ENCODE peak calls at places on chromosomes 2 and 18, in four cellular contexts. P, F, U and T are unnamed samples.

GRCh38 chr2:223528036-223528435 is 74.1 kb downstream of the SCG2 start:
- DNase-seq in P (no peak), F (no peak), U (peak; percentile 78), T (no peak)

GRCh38 chr2:128318776-128319456 is at the start of gene HS6ST1:
- DNase-seq in U (peak; percentile 76), F (peak; percentile 91), P (peak; percentile 85), T (peak; percentile 82)

GRCh38 chr2:9815076-9815475 is 28.2 kb upstream of the TAF1B start:
- DNase-seq in U (no peak), F (no peak), P (no peak), T (no peak)

GRCh38 chr2:232843860-232844259 is 26.2 kb upstream of the SNORC start:
- DNase-seq in P (no peak), U (no peak), F (peak; percentile 31), T (no peak)

GRCh38 chr18:36758001-36758400 is 70.8 kb downstream of the TPGS2 start:
- DNase-seq in F (no peak), P (no peak), U (peak; percentile 23), T (no peak)

GRCh38 chr2:2834105-2834504 is 503.0 kb upstream of the MYT1L start:
- DNase-seq in F (no peak), U (no peak), P (no peak), T (no peak)

GRCh38 chr18:46042571-46043123 is 29.4 kb downstream of the PSTPIP2 start:
- DNase-seq in F (peak; percentile 19), P (no peak), U (peak; percentile 52), T (no peak)

GRCh38 chr18:64806232-64806631 is 657.3 kb upstream of the LINC00305 start:
- DNase-seq in P (no peak), F (no peak), U (no peak), T (no peak)

GRCh38 chr2:66701251-66701650 is 266.3 kb downstream of the MEIS1 start:
- DNase-seq in F (no peak), U (no peak), P (no peak), T (no peak)

GRCh38 chr2:211455225-211455841 is 898.9 kb downstream of the CPS1 start:
- DNase-seq in P (peak; percentile 61), U (peak; percentile 22), F (peak; percentile 71), T (peak; percentile 41)

GRCh38 chr2:211454684-211455083 is 898.3 kb downstream of the CPS1 start:
- DNase-seq in F (no peak), U (no peak), P (peak; percentile 11), T (no peak)

GRCh38 chr2:211449819-211450218 is 893.4 kb downstream of the CPS1 start:
- DNase-seq in P (no peak), U (no peak), F (no peak), T (no peak)

GRCh38 chr2:211451642-211452041 is 895.2 kb downstream of the CPS1 start:
- DNase-seq in P (no peak), U (no peak), F (no peak), T (no peak)

DNA sequence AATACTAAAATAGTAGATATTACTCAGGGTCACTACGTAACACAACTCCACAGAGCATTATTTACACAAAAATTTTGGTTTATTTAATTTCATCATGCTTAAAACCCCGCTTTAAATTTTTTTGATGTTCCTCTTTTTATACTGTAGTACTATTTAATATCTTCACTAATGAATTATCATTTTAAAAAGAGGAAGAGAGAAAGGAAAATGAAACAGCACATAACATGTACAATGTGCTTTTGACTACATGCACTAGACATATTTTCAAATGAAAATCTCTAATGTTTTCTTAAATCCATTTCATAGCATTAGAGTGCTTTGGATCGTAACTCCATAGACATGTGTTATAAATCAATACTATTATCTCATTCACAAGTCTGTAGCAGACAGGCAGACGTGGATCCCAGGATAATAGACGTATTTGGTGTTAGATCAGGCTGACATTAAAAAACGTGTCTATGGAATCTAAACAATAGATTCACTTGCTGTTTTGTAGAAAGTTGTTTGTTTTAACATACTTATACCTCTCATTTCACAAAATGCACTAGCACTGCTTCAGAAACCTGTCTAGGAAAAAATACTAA is 897.0 kb downstream of the CPS1 start:
- DNase-seq in P (no peak), F (no peak), U (no peak), T (no peak)
- H2AFZ ChIP-seq in P (no peak overlapping the region), F (no peak overlapping the region), U (no peak overlapping the region), T (no peak overlapping the region)

DNA sequence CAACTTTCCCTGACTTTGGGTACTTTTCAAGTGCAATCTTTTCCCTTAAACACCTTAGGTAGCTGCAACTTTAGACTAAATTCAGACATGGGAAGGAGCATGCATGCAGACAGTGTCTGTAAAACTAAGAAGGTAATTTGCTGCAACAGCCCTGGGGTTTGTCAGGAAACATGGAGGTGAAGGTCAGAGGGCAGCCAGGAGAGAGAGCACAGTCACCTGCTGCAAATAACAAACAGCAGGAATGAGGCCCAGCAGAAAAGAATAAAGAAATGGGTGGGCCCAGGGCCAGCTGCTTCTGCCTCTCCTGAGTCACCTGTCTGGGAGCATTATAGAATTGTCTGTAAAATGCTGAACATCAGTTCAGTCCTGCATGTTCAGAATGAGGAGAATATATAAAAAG is 35.2 kb downstream of the MTHFD2 start:
- DNase-seq in U (no peak), F (no peak), P (no peak), T (no peak)
- H2AFZ ChIP-seq in U (no peak overlapping the region), F (no peak overlapping the region), P (no peak overlapping the region), T (no peak overlapping the region)

GRCh38 chr18:9630444-9630843 is 16.1 kb upstream of the PPP4R1 start:
- DNase-seq in U (no peak), P (no peak), F (no peak), T (no peak)
- H2AFZ ChIP-seq in U (no peak overlapping the region), P (no peak overlapping the region), F (peak overlapping the region; percentile 57), T (peak overlapping the region; percentile 58)

GRCh38 chr2:109205447-109205846 is 76.4 kb downstream of the SH3RF3 start:
- DNase-seq in F (no peak), U (no peak), P (no peak), T (no peak)

GRCh38 chr2:109204412-109204811 is 75.4 kb downstream of the SH3RF3 start:
- DNase-seq in P (no peak), U (no peak), F (no peak), T (no peak)

GRCh38 chr2:109207201-109207600 is 78.2 kb downstream of the SH3RF3 start:
- DNase-seq in U (no peak), P (no peak), F (no peak), T (no peak)

GRCh38 chr2:109208071-109208950 is 79.3 kb downstream of the SH3RF3 start:
- DNase-seq in P (no peak), F (peak; percentile 50), U (peak; percentile 92), T (no peak)

GRCh38 chr2:109206569-109207145 is 77.7 kb downstream of the SH3RF3 start:
- DNase-seq in U (no peak), F (no peak), P (no peak), T (no peak)
- H2AFZ ChIP-seq in U (no peak overlapping the region), F (no peak overlapping the region), P (no peak overlapping the region), T (no peak overlapping the region)

GRCh38 chr2:231717281-231718180 is 9.2 kb downstream of the PTMA start:
- DNase-seq in P (no peak), F (peak; percentile 75), U (peak; percentile 76), T (peak; percentile 82)
- H2AFZ ChIP-seq in P (no peak overlapping the region), F (no peak overlapping the region), U (peak overlapping the region; percentile 91), T (no peak overlapping the region)

DNA sequence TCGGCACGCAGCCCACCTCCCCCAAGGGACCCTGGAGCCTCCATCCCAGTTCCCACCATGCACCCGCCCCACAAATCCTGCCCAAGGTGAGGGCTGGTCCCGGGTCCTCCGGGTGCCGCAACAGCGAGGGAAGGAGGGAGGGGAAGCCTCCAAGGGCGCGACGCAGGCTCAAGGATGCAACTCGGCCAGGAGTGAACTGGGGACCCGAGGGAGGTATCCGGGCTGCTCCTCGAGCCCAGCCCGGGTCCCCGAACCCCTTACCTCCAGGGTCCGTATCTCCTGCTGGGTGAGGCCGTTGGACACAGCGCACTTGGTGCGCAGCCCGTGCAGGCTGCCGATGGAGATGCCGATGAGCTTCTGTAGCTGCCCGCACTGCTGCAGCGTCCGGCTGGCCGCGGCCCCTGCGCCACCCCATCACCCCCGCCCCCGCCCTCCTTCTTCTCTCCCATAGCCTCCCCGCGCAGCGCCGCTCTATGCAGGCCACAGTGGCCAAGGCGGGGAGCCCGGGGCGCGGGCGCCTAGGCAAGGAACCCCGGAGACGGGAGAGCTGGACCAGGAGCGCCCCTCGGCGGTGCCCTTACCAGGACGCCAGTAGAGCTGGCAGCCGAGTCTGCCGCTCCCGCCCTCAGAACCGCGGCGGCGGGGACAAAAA is 124.1 kb downstream of the ANKRD30BL start:
- DNase-seq in U (no peak), P (peak; percentile 36), F (peak; percentile 68), T (peak; percentile 68)
- H2AFZ ChIP-seq in U (no peak overlapping the region), P (peak overlapping the region; percentile 97), F (peak overlapping the region; percentile 94), T (no peak overlapping the region)